ENCODE peak calls at places on chromosomes 12 and 14, in five cellular contexts. W, M, O, H and U are unnamed samples.

GRCh38 chr14:87656315-87656714 is 336.7 kb downstream of the GALC start:
- DNase-seq in W (no peak), O (no peak), M (no peak), H (no peak), U (no peak)

GRCh38 chr12:130838284-130838950 is 633 bp downstream of the STX2 start:
- DNase-seq in M (peak; percentile 80), O (peak; percentile 56), W (peak; percentile 27), H (no peak), U (peak; percentile 25)

GRCh38 chr14:104974665-104975390 is 3.3 kb downstream of the AHNAK2 start:
- DNase-seq in W (no peak), M (no peak), O (no peak), H (no peak), U (no peak)

GRCh38 chr12:65518771-65519170 is 240.3 kb downstream of the MSRB3 start:
- DNase-seq in H (no peak), W (no peak), O (no peak), M (no peak), U (no peak)

GRCh38 chr12:45725631-45726593 is 3.6 kb upstream of the ARID2 start:
- DNase-seq in W (peak; percentile 33), H (no peak), O (peak; percentile 56), M (no peak), U (peak; percentile 46)

GRCh38 chr12:127150479-127150878 is 1116.5 kb upstream of the TMEM132C start:
- DNase-seq in O (no peak), H (no peak), M (no peak), W (no peak), U (no peak)

GRCh38 chr12:26055087-26055486 is 69.8 kb downstream of the BHLHE41 start:
- DNase-seq in H (no peak), O (no peak), W (no peak), M (no peak), U (no peak)

GRCh38 chr12:25502071-25502555 is 51.0 kb downstream of the LMNTD1 start:
- DNase-seq in H (no peak), W (no peak), M (no peak), O (no peak), U (no peak)

GRCh38 chr14:99186956-99187690 is 84.9 kb downstream of the BCL11B start:
- DNase-seq in M (no peak), H (no peak), W (no peak), O (no peak), U (no peak)

GRCh38 chr12:1197264-1198018 is 206.4 kb downstream of the ERC1 start:
- DNase-seq in O (no peak), M (no peak), H (no peak), W (no peak), U (no peak)

GRCh38 chr12:104715562-104716182 is 242.4 kb downstream of the SLC41A2 start:
- DNase-seq in H (no peak), O (no peak), M (no peak), W (no peak), U (no peak)

GRCh38 chr12:58453306-58453705 is 467.0 kb downstream of the LRIG3 start:
- DNase-seq in O (no peak), H (no peak), M (no peak), W (no peak), U (no peak)

GRCh38 chr12:89481218-89481914 is 43.2 kb downstream of the GALNT4 start:
- DNase-seq in W (no peak), O (no peak), H (no peak), M (no peak), U (no peak)
- TF ChIP-seq HDAC2 in W (no peak), O (no peak), H (no peak), M (no peak), U (no peak)

DNA sequence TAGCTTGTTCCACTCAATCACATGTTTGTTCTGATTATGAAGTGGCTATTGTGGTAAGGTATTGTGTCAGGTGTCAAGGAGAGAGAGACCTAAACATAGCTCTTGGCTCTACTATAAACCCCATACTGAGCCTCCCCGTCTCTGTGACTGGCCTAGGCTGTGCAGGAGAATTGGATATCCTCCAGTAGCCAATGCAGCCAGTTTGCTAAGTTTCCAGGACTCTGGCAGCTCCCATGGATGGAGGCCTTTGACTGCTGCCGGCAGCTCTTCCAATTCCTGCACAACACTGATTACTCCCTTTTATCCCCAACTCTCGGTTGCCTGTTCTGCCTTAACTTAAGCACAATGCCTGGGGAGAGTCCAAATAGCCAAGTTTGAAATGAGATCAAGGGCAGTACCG is 59.3 kb downstream of the ABCC9 start:
- DNase-seq in W (no peak), O (no peak), M (no peak), H (no peak), U (no peak)
- TF ChIP-seq HDAC2 in W (no peak), O (no peak), M (no peak), H (no peak), U (no peak)

GRCh38 chr14:32343926-32344430 is 14.9 kb downstream of the AKAP6 start:
- DNase-seq in H (no peak), O (no peak), M (no peak), W (no peak), U (no peak)

GRCh38 chr14:32352631-32353030 is 23.5 kb downstream of the AKAP6 start:
- DNase-seq in W (no peak), O (no peak), H (no peak), M (no peak), U (no peak)

GRCh38 chr14:32350020-32350419 is 20.9 kb downstream of the AKAP6 start:
- DNase-seq in M (no peak), W (no peak), H (peak; percentile 17), O (no peak), U (no peak)

GRCh38 chr14:32345311-32345771 is 16.2 kb downstream of the AKAP6 start:
- DNase-seq in H (no peak), O (no peak), W (no peak), M (no peak), U (peak; percentile 14)

GRCh38 chr14:32349322-32349721 is 20.2 kb downstream of the AKAP6 start:
- DNase-seq in O (no peak), H (no peak), W (no peak), M (no peak), U (no peak)
- TF ChIP-seq HDAC2 in O (no peak), H (no peak), W (no peak), M (no peak), U (no peak)

GRCh38 chr14:89848165-89848564 is 106.4 kb downstream of the EFCAB11 start:
- DNase-seq in H (no peak), O (no peak), M (no peak), W (no peak), U (no peak)

GRCh38 chr14:89844508-89844907 is 110.0 kb downstream of the EFCAB11 start:
- DNase-seq in W (no peak), H (no peak), M (no peak), O (no peak), U (no peak)

GRCh38 chr14:89841855-89842254 is 112.7 kb downstream of the EFCAB11 start:
- DNase-seq in W (no peak), O (no peak), H (no peak), M (no peak), U (no peak)

GRCh38 chr14:89842852-89843251 is 111.7 kb downstream of the EFCAB11 start:
- DNase-seq in O (no peak), M (no peak), W (peak; percentile 15), H (no peak), U (no peak)

DNA sequence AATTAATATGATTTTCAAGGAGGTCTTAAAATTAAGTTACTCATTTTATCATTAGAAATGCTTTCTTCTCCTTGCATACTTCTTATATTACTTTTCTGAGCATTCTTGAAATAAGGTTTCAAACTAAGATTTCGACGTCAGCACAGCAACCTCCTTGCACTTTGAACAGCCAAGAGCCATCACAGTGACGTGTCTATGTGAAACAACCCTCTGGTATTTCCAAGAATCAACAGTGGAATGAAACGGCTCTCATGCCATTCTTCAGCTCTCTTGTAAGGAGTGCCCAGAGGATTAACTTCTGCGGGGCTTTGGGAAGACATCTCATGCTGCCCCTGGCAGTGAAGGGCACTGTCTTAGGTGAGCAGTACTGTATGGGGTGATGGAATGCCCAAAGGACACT is 109.2 kb downstream of the EFCAB11 start:
- DNase-seq in H (no peak), M (no peak), W (no peak), O (no peak), U (peak; percentile 78)
- TF ChIP-seq HDAC2 in H (no peak), M (no peak), W (no peak), O (no peak), U (no peak)